ENCODE peak calls at places on chromosomes 4 and X, in ten cellular contexts. L is left lung, U is pancreas, I is upper lobe of left lung, C is HepG2, K is sigmoid colon, G is brain microvascular endothelial cell, T is ovary, B is PC-3, D is neural progenitor cell. E is an unnamed sample.
A peak's percentile ranks its signal among the peaks of the same experiment; 100 is the strongest.

GRCh38 chr4:125801373-125801772 is 486.6 kb downstream of the FAT4 start:
- DNase-seq in U (no peak), G (no peak), C (no peak), I (no peak), T (no peak), D (no peak), K (no peak), L (no peak), B (no peak), E (no peak)

GRCh38 chr4:8165374-8165896 is 6.8 kb upstream of the ABLIM2 start:
- DNase-seq in K (no peak), I (no peak), C (no peak), G (no peak), U (no peak), T (no peak), B (no peak), L (no peak), D (no peak), E (no peak)

GRCh38 chrX:8724176-8724757 is 7.7 kb downstream of the ANOS1 start:
- DNase-seq in T (no peak), B (no peak), D (peak; percentile 56), L (no peak), U (no peak), C (no peak), I (no peak), K (no peak), G (no peak), E (no peak)

GRCh38 chrX:74277320-74277719 is 26.7 kb upstream of the ZCCHC13 start:
- DNase-seq in L (no peak), I (no peak), D (no peak), K (no peak), B (no peak), C (no peak), U (no peak), G (no peak), T (no peak), E (no peak)

GRCh38 chr4:122453384-122454000 is 3.0 kb downstream of the IL2 start:
- DNase-seq in U (no peak), T (no peak), G (no peak), B (no peak), C (no peak), I (no peak), L (no peak), K (no peak), D (no peak), E (no peak)

GRCh38 chr4:74364649-74365491 is at the start of gene EREG:
- DNase-seq in K (peak; percentile 65), U (peak; percentile 64), G (peak; percentile 90), T (peak; percentile 41), I (peak; percentile 44), L (peak; percentile 44), C (no peak), B (no peak), D (peak; percentile 70), E (peak; percentile 77)

GRCh38 chrX:50375481-50376267 is 95.0 kb downstream of the DGKK start:
- DNase-seq in T (no peak), B (no peak), K (no peak), C (no peak), L (no peak), D (no peak), U (no peak), I (no peak), G (no peak), E (no peak)

GRCh38 chrX:56248492-56248891 is 16.3 kb downstream of the KLF8 start:
- DNase-seq in G (peak; percentile 23), C (peak; percentile 5), B (peak; percentile 60), I (peak; percentile 36), K (peak; percentile 69), D (peak; percentile 60), T (peak; percentile 65), U (peak; percentile 63), L (no peak), E (no peak)

GRCh38 chr4:142416711-142417275 is 429.3 kb downstream of the INPP4B start:
- DNase-seq in T (no peak), I (no peak), L (no peak), D (no peak), B (peak; percentile 26), U (no peak), C (no peak), G (peak; percentile 34), K (no peak), E (no peak)

GRCh38 chrX:10821293-10821692 is 200.9 kb upstream of the MID1 start:
- DNase-seq in I (no peak), L (no peak), C (no peak), B (no peak), T (no peak), U (no peak), D (no peak), K (no peak), G (no peak), E (no peak)

GRCh38 chr4:54568184-54568583 is 89.6 kb upstream of the KIT start:
- DNase-seq in G (peak; percentile 49), D (no peak), L (no peak), C (no peak), T (no peak), K (no peak), B (peak; percentile 82), U (no peak), I (no peak), E (no peak)

GRCh38 chr4:142030010-142030409 is 393.6 kb downstream of the IL15 start:
- DNase-seq in K (no peak), B (no peak), D (peak; percentile 5), U (no peak), G (no peak), L (no peak), I (no peak), T (no peak), C (no peak), E (no peak)

GRCh38 chr4:122838034-122838433 is 11.4 kb downstream of the FGF2 start:
- DNase-seq in K (no peak), C (no peak), U (no peak), B (no peak), T (no peak), G (no peak), D (no peak), L (no peak), I (no peak), E (no peak)

GRCh38 chr4:184448828-184449227 is 25.5 kb downstream of the IRF2 start:
- DNase-seq in I (peak; percentile 67), B (no peak), T (peak; percentile 59), D (peak; percentile 33), G (peak; percentile 70), U (no peak), K (peak; percentile 77), C (no peak), L (peak; percentile 54), E (no peak)

GRCh38 chr4:165464338-165464737 is 85.5 kb downstream of the CPE start:
- DNase-seq in K (no peak), U (no peak), B (no peak), L (no peak), C (no peak), D (no peak), T (no peak), I (no peak), G (no peak), E (no peak)

DNA sequence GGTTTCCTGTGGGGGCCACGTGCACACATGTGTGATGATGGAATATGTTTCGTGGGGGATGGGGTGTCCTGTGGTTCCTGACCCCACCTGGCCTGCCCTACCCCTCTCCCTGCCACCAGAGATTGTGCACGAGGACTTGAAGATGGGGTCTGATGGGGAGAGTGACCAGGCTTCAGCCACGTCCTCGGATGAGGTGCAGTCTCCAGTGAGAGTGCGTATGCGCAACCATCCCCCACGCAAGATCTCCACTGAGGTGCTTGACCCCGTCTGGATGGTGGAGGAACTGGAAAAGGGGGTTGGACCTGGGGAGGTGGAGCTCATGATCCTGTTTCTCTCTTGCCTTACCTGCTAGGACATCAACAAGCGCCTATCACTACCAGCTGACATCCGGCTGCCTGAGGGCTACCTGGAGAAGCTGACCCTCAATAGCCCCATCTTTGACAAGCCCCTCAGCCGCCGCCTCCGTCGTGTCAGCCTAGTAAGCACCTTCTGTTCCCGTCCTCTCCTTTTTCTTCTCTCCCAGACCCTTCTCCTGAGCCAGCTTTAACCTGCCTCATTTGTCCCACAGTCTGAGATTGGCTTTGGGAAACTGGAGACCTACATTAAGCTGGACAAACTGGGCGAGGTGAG is 5.9 kb downstream of the CDK16 start:
- DNase-seq in K (no peak), C (no peak), B (no peak), U (peak; percentile 51), I (no peak), G (no peak), L (no peak), D (no peak), T (peak; percentile 22), E (no peak)
- H3K36me3 ChIP-seq in K (peaks cover 63% of the 10 kb centered on the region), C (peaks cover 11% of the 10 kb centered on the region), B (peaks cover 52% of the 10 kb centered on the region), U (peaks cover 5% of the 10 kb centered on the region), I (peaks cover 28% of the 10 kb centered on the region), G (peaks cover 59% of the 10 kb centered on the region), L (no peaks in the 10 kb centered on the region), D (peaks cover 8% of the 10 kb centered on the region), T (no peaks in the 10 kb centered on the region), E (peaks cover 53% of the 10 kb centered on the region)

DNA sequence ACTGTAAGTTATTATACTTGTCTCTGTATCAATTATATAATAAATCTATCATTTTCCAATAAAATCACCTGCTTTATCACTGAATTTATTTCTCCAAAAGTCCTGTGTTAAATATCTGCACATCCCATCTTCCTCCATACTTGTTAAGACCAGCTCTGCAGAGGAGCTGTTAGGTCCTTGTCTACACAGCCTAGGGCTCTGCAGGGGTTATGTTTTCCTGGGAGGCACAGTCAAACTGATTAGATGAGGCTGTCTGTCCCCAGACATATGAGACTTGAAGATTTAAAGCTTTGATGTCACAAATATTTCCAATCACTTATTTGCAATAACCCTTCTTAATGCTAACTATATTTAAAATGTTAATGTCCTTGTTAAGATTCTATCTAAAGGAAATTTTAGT is 446.8 kb downstream of the TRAM1L1 start:
- DNase-seq in T (no peak), C (no peak), K (no peak), B (no peak), D (no peak), I (no peak), U (no peak), G (no peak), L (no peak), E (no peak)
- H3K36me3 ChIP-seq in T (no peaks in the 10 kb centered on the region), C (no peaks in the 10 kb centered on the region), K (no peaks in the 10 kb centered on the region), B (no peaks in the 10 kb centered on the region), D (no peaks in the 10 kb centered on the region), I (no peaks in the 10 kb centered on the region), U (no peaks in the 10 kb centered on the region), G (no peaks in the 10 kb centered on the region), L (no peaks in the 10 kb centered on the region), E (no peaks in the 10 kb centered on the region)

DNA sequence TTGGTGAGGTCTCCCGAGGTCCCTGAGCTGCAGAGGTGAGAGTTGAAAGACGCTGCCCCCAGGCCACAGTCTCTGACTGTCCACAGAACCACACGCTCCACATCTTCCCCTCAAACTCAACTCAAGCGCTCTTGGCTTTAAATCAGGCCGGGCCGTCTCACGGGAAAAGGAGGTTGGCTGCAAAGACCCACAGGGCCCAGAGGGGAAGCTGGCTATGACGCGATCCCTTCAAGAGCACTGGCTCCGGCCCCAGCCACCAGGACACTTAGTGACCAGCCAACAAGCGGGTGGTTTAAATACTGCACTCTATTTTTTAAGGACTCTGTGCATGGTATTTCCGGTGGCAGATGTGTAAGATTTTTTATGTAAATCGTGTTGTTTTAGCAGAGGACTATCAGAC is 19.9 kb downstream of the LRPAP1 start:
- DNase-seq in K (no peak), L (no peak), B (no peak), D (no peak), U (no peak), C (no peak), G (no peak), T (no peak), I (no peak), E (no peak)
- H3K36me3 ChIP-seq in K (peaks cover 92% of the 10 kb centered on the region), L (peaks cover 3% of the 10 kb centered on the region), B (no peaks in the 10 kb centered on the region), D (peaks cover 3% of the 10 kb centered on the region), U (peaks cover 39% of the 10 kb centered on the region), C (peaks cover 22% of the 10 kb centered on the region), G (peaks cover 47% of the 10 kb centered on the region), T (no peaks in the 10 kb centered on the region), I (peaks cover 53% of the 10 kb centered on the region), E (peaks cover 50% of the 10 kb centered on the region)

GRCh38 chr4:78293348-78293747 is 236.2 kb downstream of the FRAS1 start:
- DNase-seq in T (no peak), C (no peak), D (no peak), U (no peak), L (no peak), B (no peak), K (no peak), G (peak; percentile 39), I (no peak), E (no peak)
- H3K36me3 ChIP-seq in T (no peaks in the 10 kb centered on the region), C (peaks cover 10% of the 10 kb centered on the region), D (no peaks in the 10 kb centered on the region), U (no peaks in the 10 kb centered on the region), L (no peaks in the 10 kb centered on the region), B (no peaks in the 10 kb centered on the region), K (no peaks in the 10 kb centered on the region), G (no peaks in the 10 kb centered on the region), I (no peaks in the 10 kb centered on the region), E (no peaks in the 10 kb centered on the region)

E was measured in RWPE2.